ENCODE peak calls at places on chromosomes 13 and 19, in ten cellular contexts. A is Karpas-422; P is neural progenitor cell; G is T-helper 1 cell; Y is fibroblast of lung; W is head of caudate nucleus; F is right cardiac atrium; M is stimulated activated CD8-positive, alpha-beta memory T cell treated with anti-CD3 and anti-CD28 coated beads, Interleukin-4, amount 100 ng/mL, for 1 hour; O is BE2C; R is stimulated activated CD4-positive, alpha-beta T cell treated with anti-CD3 and anti-CD28 coated beads, Interleukin-1b, Interleukin-23, amount 100 ng/mL, for 48 hours. N is an unnamed sample.

GRCh38 chr19:5895409-5895808 is 8.2 kb downstream of the NDUFA11 start:
- DNase-seq in G (no peak), W (no peak), R (no peak), A (peak; percentile 31), M (no peak), O (peak; percentile 46), Y (no peak), F (peak; percentile 61), P (no peak), N (no peak)

GRCh38 chr19:47679922-47680857 is 33.0 kb upstream of the EHD2 start:
- DNase-seq in M (no peak), G (no peak), W (no peak), Y (no peak), P (no peak), R (no peak), O (no peak), A (no peak), F (no peak), N (no peak)

GRCh38 chr13:35231426-35231825 is 245.1 kb downstream of the MAB21L1 start:
- DNase-seq in O (no peak), M (no peak), P (no peak), A (no peak), G (no peak), W (no peak), R (no peak), F (no peak), Y (no peak), N (no peak)

GRCh38 chr19:9165256-9165655 is 13.5 kb upstream of the OR7D2 start:
- DNase-seq in F (no peak), O (no peak), Y (no peak), M (no peak), G (no peak), R (no peak), W (no peak), P (no peak), A (no peak), N (no peak)

GRCh38 chr19:11377756-11378155 is 3.3 kb downstream of the SWSAP1 start:
- DNase-seq in P (no peak), W (no peak), Y (peak; percentile 49), G (no peak), A (no peak), O (no peak), R (no peak), F (no peak), M (no peak), N (no peak)

GRCh38 chr13:47747901-47748300 is 253.2 kb downstream of the SUCLA2 start:
- DNase-seq in P (no peak), W (no peak), F (no peak), A (no peak), O (no peak), R (no peak), M (no peak), Y (no peak), G (no peak), N (no peak)

GRCh38 chr19:17625043-17625442 is 63.1 kb downstream of the UNC13A start:
- DNase-seq in W (no peak), G (no peak), R (no peak), O (no peak), A (no peak), M (no peak), P (no peak), Y (no peak), F (no peak), N (no peak)

GRCh38 chr13:113912596-113912995 is 48.7 kb upstream of the GAS6 start:
- DNase-seq in M (no peak), O (no peak), P (no peak), W (no peak), Y (peak; percentile 54), G (no peak), F (no peak), A (no peak), R (no peak), N (no peak)

GRCh38 chr13:24038846-24039330 is 121.6 kb upstream of the SPATA13 start:
- DNase-seq in M (no peak), W (peak; percentile 69), F (no peak), Y (peak; percentile 86), P (no peak), O (no peak), A (no peak), R (no peak), G (no peak), N (peak; percentile 70)

GRCh38 chr13:40060318-40061007 is 405.0 kb downstream of the COG6 start:
- DNase-seq in R (peak; percentile 75), P (no peak), M (no peak), W (peak; percentile 39), O (peak; percentile 53), F (peak; percentile 61), A (peak; percentile 52), Y (peak; percentile 94), G (no peak), N (no peak)

GRCh38 chr19:7535035-7535992 is at the start of gene PNPLA6:
- DNase-seq in W (peak; percentile 98), O (peak; percentile 96), F (peak; percentile 98), P (peak; percentile 98), M (peak; percentile 74), A (peak; percentile 97), G (peak; percentile 89), R (peak; percentile 92), Y (peak; percentile 89), N (peak; percentile 88)

GRCh38 chr13:53098455-53098854 is 69.8 kb downstream of the OLFM4 start:
- DNase-seq in A (no peak), R (no peak), F (no peak), W (no peak), G (no peak), Y (no peak), O (no peak), P (no peak), M (no peak), N (peak; percentile 9)

GRCh38 chr19:37078717-37079032 is 442 bp downstream of the ZNF420 start:
- DNase-seq in O (no peak), R (no peak), G (no peak), Y (no peak), P (no peak), F (no peak), A (no peak), W (no peak), M (no peak), N (no peak)

GRCh38 chr19:49427855-49428546 is 2.8 kb downstream of the GFY start:
- DNase-seq in G (no peak), M (no peak), R (no peak), P (peak; percentile 80), O (peak; percentile 39), Y (no peak), F (no peak), A (peak; percentile 78), W (no peak), N (peak; percentile 70)

GRCh38 chr19:28330831-28331230 is 882.1 kb downstream of the UQCRFS1 start:
- DNase-seq in R (no peak), G (no peak), Y (peak; percentile 38), A (no peak), P (no peak), W (no peak), F (no peak), O (no peak), M (no peak), N (no peak)

GRCh38 chr19:47848871-47849473 is 10.1 kb upstream of the TPRX2 start:
- DNase-seq in O (no peak), A (no peak), R (peak; percentile 49), P (peak; percentile 96), G (no peak), M (no peak), Y (no peak), W (no peak), F (no peak), N (no peak)

GRCh38 chr19:35042954-35043604 is 1.6 kb downstream of the HPN start:
- DNase-seq in W (no peak), G (no peak), F (peak; percentile 41), R (no peak), P (no peak), O (no peak), M (no peak), A (no peak), Y (no peak), N (no peak)

GRCh38 chr13:111898956-111899713 is 167.8 kb upstream of the SOX1 start:
- DNase-seq in Y (no peak), R (no peak), M (no peak), A (no peak), W (peak; percentile 11), O (no peak), F (no peak), P (no peak), G (no peak), N (no peak)

GRCh38 chr13:48493076-48493765 is 39.7 kb downstream of the RCBTB2 start:
- DNase-seq in O (no peak), P (no peak), R (no peak), M (no peak), Y (no peak), A (peak; percentile 92), G (no peak), W (no peak), F (no peak), N (no peak)

GRCh38 chr19:14072535-14073231 is at the start of gene MISP3:
- DNase-seq in O (peak; percentile 47), A (peak; percentile 62), G (no peak), R (peak; percentile 33), M (no peak), W (peak; percentile 33), Y (peak; percentile 53), F (peak; percentile 81), P (peak; percentile 70), N (peak; percentile 90)

N was measured in NCI-H146.